ENCODE peak calls at places on chromosome 13, in eight cellular contexts. E, F, L, Z, Y, T, S and C are unnamed samples.

GRCh38 chr13:31349156-31349555 is 149.4 kb downstream of the B3GLCT start:
- DNase-seq in E (no peak), F (no peak), L (no peak), Z (no peak), Y (no peak), T (no peak), S (no peak), C (no peak)

GRCh38 chr13:29573190-29573589 is 22.3 kb downstream of the SLC7A1 start:
- DNase-seq in E (peak), F (peak), L (no peak), Z (peak), Y (peak), T (no peak), S (no peak), C (peak)

GRCh38 chr13:44306401-44307192 is 67.0 kb upstream of the SERP2 start:
- DNase-seq in E (no peak), F (no peak), L (peak), Z (no peak), Y (no peak), T (no peak), S (no peak), C (no peak)

GRCh38 chr13:84050551-84050950 is 168.3 kb upstream of the SLITRK1 start:
- DNase-seq in E (no peak), F (no peak), L (no peak), Z (no peak), Y (no peak), T (no peak), S (no peak), C (no peak)

GRCh38 chr13:25881946-25882574 is 169.8 kb downstream of the SHISA2 start:
- DNase-seq in E (no peak), F (no peak), L (no peak), Z (no peak), Y (no peak), T (peak), S (peak), C (no peak)

GRCh38 chr13:98155475-98156111 is 12.7 kb downstream of the FARP1 start:
- DNase-seq in E (no peak), F (no peak), L (no peak), Z (no peak), Y (no peak), T (no peak), S (no peak), C (no peak)

GRCh38 chr13:32537580-32538233 is 888 bp downstream of the N4BP2L2 start:
- DNase-seq in E (peak), F (no peak), L (peak), Z (no peak), Y (no peak), T (peak), S (peak), C (no peak)

GRCh38 chr13:50129923-50130685 is 114.9 kb downstream of the KCNRG start:
- DNase-seq in E (no peak), F (peak), L (peak), Z (no peak), Y (no peak), T (no peak), S (peak), C (peak)

GRCh38 chr13:39451301-39451700 is 151.7 kb downstream of the LHFPL6 start:
- DNase-seq in E (no peak), F (no peak), L (no peak), Z (no peak), Y (no peak), T (no peak), S (no peak), C (no peak)

GRCh38 chr13:43846496-43846895 is 33.0 kb downstream of the CCDC122 start:
- DNase-seq in E (no peak), F (no peak), L (no peak), Z (no peak), Y (no peak), T (no peak), S (no peak), C (no peak)

GRCh38 chr13:109140777-109141354 is 511.5 kb downstream of the MYO16 start:
- DNase-seq in E (no peak), F (no peak), L (no peak), Z (no peak), Y (no peak), T (no peak), S (no peak), C (no peak)

GRCh38 chr13:57740719-57741118 is 109.2 kb downstream of the PCDH17 start:
- DNase-seq in E (no peak), F (no peak), L (no peak), Z (no peak), Y (no peak), T (no peak), S (no peak), C (no peak)

GRCh38 chr13:35512271-35512920 is 35.9 kb upstream of the MAB21L1 start:
- DNase-seq in E (no peak), F (no peak), L (no peak), Z (no peak), Y (no peak), T (no peak), S (no peak), C (no peak)

GRCh38 chr13:28498481-28499115 is 3.7 kb upstream of the FLT1 start:
- DNase-seq in E (no peak), F (no peak), L (no peak), Z (no peak), Y (no peak), T (no peak), S (no peak), C (no peak)

GRCh38 chr13:29922281-29922821 is 71.9 kb upstream of the UBL3 start:
- DNase-seq in E (no peak), F (no peak), L (no peak), Z (no peak), Y (no peak), T (no peak), S (no peak), C (no peak)

GRCh38 chr13:99983401-99984133 is 2.0 kb downstream of the ZIC2 start:
- DNase-seq in E (no peak), F (no peak), L (no peak), Z (no peak), Y (no peak), T (no peak), S (no peak), C (no peak)

GRCh38 chr13:20689291-20689690 is 14.2 kb upstream of the IL17D start:
- DNase-seq in E (no peak), F (no peak), L (no peak), Z (no peak), Y (no peak), T (no peak), S (no peak), C (no peak)

GRCh38 chr13:110677731-110678545 is 28.0 kb downstream of the CARS2 start:
- DNase-seq in E (no peak), F (no peak), L (no peak), Z (no peak), Y (peak), T (no peak), S (no peak), C (peak)

GRCh38 chr13:110683203-110683883 is 22.6 kb downstream of the CARS2 start:
- DNase-seq in E (no peak), F (no peak), L (no peak), Z (no peak), Y (no peak), T (no peak), S (no peak), C (no peak)

GRCh38 chr13:110681868-110682550 is 23.9 kb downstream of the CARS2 start:
- DNase-seq in E (no peak), F (no peak), L (no peak), Z (no peak), Y (no peak), T (no peak), S (no peak), C (no peak)

GRCh38 chr13:110682746-110683145 is 23.2 kb downstream of the CARS2 start:
- DNase-seq in E (no peak), F (no peak), L (no peak), Z (no peak), Y (no peak), T (no peak), S (no peak), C (no peak)

GRCh38 chr13:110680852-110681251 is 25.1 kb downstream of the CARS2 start:
- DNase-seq in E (no peak), F (peak), L (no peak), Z (no peak), Y (peak), T (no peak), S (no peak), C (peak)
- TF ChIP-seq CTCF in E (no peak), F (peak), L (no peak), Z (no peak), Y (peak), T (peak), S (peak), C (no peak)

DNA sequence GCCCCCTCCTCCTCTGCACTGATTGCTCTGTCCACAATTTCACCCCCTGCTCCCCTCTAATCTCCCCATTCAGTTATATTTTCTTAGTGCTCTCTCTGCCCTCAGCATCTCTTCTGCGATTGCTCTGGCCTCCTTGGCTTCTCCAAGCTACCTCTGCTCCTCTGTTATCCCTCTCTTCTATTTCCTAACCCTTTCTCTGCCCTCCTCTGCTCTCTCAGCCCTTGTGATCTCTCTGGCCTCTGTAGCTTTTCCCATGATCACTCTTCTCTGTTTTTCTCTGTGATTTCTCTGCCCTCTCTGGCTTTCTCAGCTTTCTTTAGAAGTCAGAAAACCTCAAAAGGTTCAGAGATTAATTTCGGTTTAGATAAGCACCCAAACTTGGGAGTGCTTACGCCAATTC is 795.1 kb downstream of the DIAPH3 start:
- DNase-seq in E (no peak), F (no peak), L (no peak), Z (no peak), Y (no peak), T (no peak), S (no peak), C (no peak)
- TF ChIP-seq CTCF in E (no peak), F (no peak), L (no peak), Z (no peak), Y (no peak), T (no peak), S (no peak), C (no peak)

GRCh38 chr13:52670726-52671125 is 18.1 kb downstream of the SUGT1 start:
- DNase-seq in E (no peak), F (no peak), L (no peak), Z (no peak), Y (no peak), T (no peak), S (no peak), C (no peak)

GRCh38 chr13:52664269-52664668 is 11.6 kb downstream of the SUGT1 start:
- DNase-seq in E (no peak), F (no peak), L (no peak), Z (no peak), Y (no peak), T (no peak), S (no peak), C (no peak)

GRCh38 chr13:52665325-52665724 is 12.7 kb downstream of the SUGT1 start:
- DNase-seq in E (no peak), F (peak), L (no peak), Z (no peak), Y (peak), T (no peak), S (no peak), C (peak)

GRCh38 chr13:52669677-52670076 is 17.0 kb downstream of the SUGT1 start:
- DNase-seq in E (no peak), F (no peak), L (no peak), Z (no peak), Y (no peak), T (no peak), S (no peak), C (no peak)
- TF ChIP-seq CTCF in E (no peak), F (no peak), L (no peak), Z (no peak), Y (no peak), T (no peak), S (peak), C (no peak)

GRCh38 chr13:101475536-101475935 is 23.1 kb downstream of the ITGBL1 start:
- DNase-seq in E (no peak), F (no peak), L (no peak), Z (no peak), Y (no peak), T (no peak), S (no peak), C (no peak)

GRCh38 chr13:101473458-101473857 is 21.0 kb downstream of the ITGBL1 start:
- DNase-seq in E (no peak), F (no peak), L (no peak), Z (no peak), Y (no peak), T (no peak), S (no peak), C (no peak)

GRCh38 chr13:101474419-101474957 is 22.0 kb downstream of the ITGBL1 start:
- DNase-seq in E (no peak), F (no peak), L (peak), Z (no peak), Y (no peak), T (no peak), S (peak), C (no peak)
- TF ChIP-seq CTCF in E (no peak), F (peak), L (no peak), Z (no peak), Y (peak), T (peak), S (no peak), C (no peak)

GRCh38 chr13:107994137-107994536 is 221.2 kb downstream of the LIG4 start:
- DNase-seq in E (no peak), F (no peak), L (no peak), Z (no peak), Y (no peak), T (no peak), S (no peak), C (no peak)
- TF ChIP-seq CTCF in E (no peak), F (no peak), L (no peak), Z (no peak), Y (no peak), T (no peak), S (no peak), C (no peak)

GRCh38 chr13:73417012-73417615 is 358.3 kb downstream of the KLF5 start:
- DNase-seq in E (no peak), F (peak), L (no peak), Z (no peak), Y (peak), T (no peak), S (no peak), C (peak)
- TF ChIP-seq CTCF in E (no peak), F (peak), L (no peak), Z (no peak), Y (peak), T (no peak), S (no peak), C (no peak)

GRCh38 chr13:23813635-23814034 is 75.6 kb downstream of the MIPEP start:
- DNase-seq in E (no peak), F (no peak), L (no peak), Z (no peak), Y (no peak), T (no peak), S (no peak), C (no peak)

GRCh38 chr13:23806874-23807522 is 82.2 kb downstream of the MIPEP start:
- DNase-seq in E (no peak), F (peak), L (no peak), Z (no peak), Y (no peak), T (no peak), S (no peak), C (no peak)

GRCh38 chr13:23811366-23812027 is 77.7 kb downstream of the MIPEP start:
- DNase-seq in E (no peak), F (peak), L (no peak), Z (no peak), Y (no peak), T (no peak), S (no peak), C (no peak)

GRCh38 chr13:23808803-23809202 is 80.4 kb downstream of the MIPEP start:
- DNase-seq in E (no peak), F (no peak), L (no peak), Z (no peak), Y (no peak), T (no peak), S (no peak), C (no peak)

DNA sequence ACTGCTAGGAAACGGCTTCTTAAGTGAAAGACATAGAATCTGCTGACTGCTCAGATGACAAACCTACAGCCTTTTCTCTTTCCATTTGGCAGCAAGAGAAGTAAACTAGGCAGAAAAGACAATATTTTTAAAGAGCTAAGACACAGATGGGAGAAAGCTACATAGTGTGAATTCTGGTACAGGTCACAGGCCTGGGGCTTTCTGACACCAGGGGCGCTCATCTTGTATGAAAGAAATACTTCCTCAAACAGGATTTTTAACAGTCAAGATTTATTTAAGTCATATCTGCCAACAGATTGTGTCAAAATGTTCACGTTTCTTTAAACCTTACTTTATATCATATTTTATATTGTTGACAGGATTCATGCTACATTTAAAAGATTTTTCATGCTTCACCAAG is 78.4 kb downstream of the MIPEP start:
- DNase-seq in E (no peak), F (peak), L (peak), Z (no peak), Y (peak), T (no peak), S (no peak), C (peak)
- TF ChIP-seq CTCF in E (no peak), F (peak), L (no peak), Z (no peak), Y (peak), T (peak), S (no peak), C (no peak)